ENCODE peak calls at places on chromosome 11, in ten cellular contexts. Q is activated CD4-positive, CD25-positive, alpha-beta regulatory T cell treated with anti-CD3 and anti-CD28 coated beads, Interleukin-2, amount 50 U/mL, for 16 hours; L is HFF-Myc; C is effector memory CD8-positive, alpha-beta T cell; M is IMR-90; K is choroid plexus epithelial cell; F is EL; G is RKO; O is H4; X is heart right ventricle. D is an unnamed sample.

GRCh38 chr11:128206476-128206875 is 380.9 kb downstream of the ETS1 start:
- DNase-seq in K (no peak), G (no peak), Q (no peak), C (no peak), L (no peak), O (no peak), M (no peak), X (no peak), F (no peak), D (no peak)

GRCh38 chr11:12362857-12363256 is 14.5 kb upstream of the PARVA start:
- DNase-seq in M (no peak), F (no peak), Q (no peak), K (no peak), X (no peak), O (no peak), L (no peak), G (no peak), C (peak), D (no peak)

GRCh38 chr11:119676461-119677020 is 52.5 kb downstream of the NECTIN1 start:
- DNase-seq in X (no peak), G (peak), F (peak), L (peak), M (peak), K (peak), O (no peak), C (no peak), Q (no peak), D (no peak)

GRCh38 chr11:14722507-14722906 is 78.9 kb downstream of the PDE3B start:
- DNase-seq in L (no peak), X (no peak), F (no peak), G (no peak), O (no peak), C (no peak), M (peak), K (peak), Q (no peak), D (no peak)

GRCh38 chr11:106520146-106520912 is 442.9 kb downstream of the AASDHPPT start:
- DNase-seq in K (no peak), C (no peak), O (no peak), L (no peak), Q (no peak), F (no peak), G (no peak), X (no peak), M (no peak), D (no peak)

GRCh38 chr11:1475841-1476240 is 10.7 kb downstream of the MOB2 start:
- DNase-seq in Q (no peak), X (no peak), M (no peak), K (no peak), G (no peak), O (no peak), F (no peak), L (no peak), C (no peak), D (no peak)

GRCh38 chr11:134362192-134362901 is 30.6 kb downstream of the GLB1L2 start:
- DNase-seq in K (no peak), M (no peak), Q (no peak), F (no peak), X (no peak), L (no peak), O (no peak), G (no peak), C (no peak), D (no peak)

GRCh38 chr11:66617148-66617814 is 851 bp downstream of the RBM14 start:
- DNase-seq in L (no peak), X (peak), M (no peak), G (peak), O (no peak), C (no peak), K (no peak), Q (no peak), F (peak), D (peak)

GRCh38 chr11:130213979-130214281 is 54.3 kb downstream of the ST14 start:
- DNase-seq in K (no peak), L (no peak), Q (no peak), X (no peak), G (no peak), F (no peak), O (no peak), M (no peak), C (no peak), D (no peak)

GRCh38 chr11:101881586-101881985 is 33.2 kb upstream of the CEP126 start:
- DNase-seq in L (no peak), K (no peak), G (no peak), O (no peak), M (peak), Q (no peak), C (no peak), F (no peak), X (no peak), D (no peak)

GRCh38 chr11:14981507-14981906 is 9.4 kb upstream of the CALCA start:
- DNase-seq in C (no peak), Q (no peak), O (no peak), G (no peak), K (no peak), M (no peak), F (no peak), X (no peak), L (no peak), D (no peak)

GRCh38 chr11:18721576-18722292 is 4.3 kb downstream of the IGSF22 start:
- DNase-seq in L (peak), G (peak), C (peak), O (no peak), X (peak), Q (peak), K (peak), F (peak), M (peak), D (no peak)

GRCh38 chr11:120151536-120151935 is 13.6 kb upstream of the TRIM29 start:
- DNase-seq in L (no peak), F (no peak), O (no peak), X (no peak), C (no peak), M (no peak), G (no peak), Q (no peak), K (no peak), D (no peak)